ENCODE peak calls at places on chromosome 19, in nine cellular contexts. One of them, this sample, is unnamed.

GRCh38 chr19:3398114-3398899 is 31.9 kb downstream of the NFIC start:
- DNase-seq in SIG-M5: no peak
- DNase-seq in amygdala: peak; percentile 86
- DNase-seq in uterus: peak; percentile 85
- DNase-seq in lung microvascular endothelial cell: peak; percentile 51
- DNase-seq in NAMALWA: no peak
- DNase-seq in erythroblast: no peak
- DNase-seq in GM13977: no peak
- DNase-seq in posterior cingulate gyrus: peak; percentile 75
- DNase-seq in this sample: no peak

GRCh38 chr19:47435196-47435595 is 15.9 kb upstream of the MEIS3 start:
- DNase-seq in NAMALWA: no peak
- DNase-seq in posterior cingulate gyrus: no peak
- DNase-seq in SIG-M5: no peak
- DNase-seq in GM13977: no peak
- DNase-seq in uterus: no peak
- DNase-seq in lung microvascular endothelial cell: no peak
- DNase-seq in erythroblast: no peak
- DNase-seq in amygdala: no peak
- DNase-seq in this sample: no peak

GRCh38 chr19:33507021-33507956 is 14.3 kb downstream of the PEPD start:
- DNase-seq in amygdala: peak; percentile 16
- DNase-seq in uterus: no peak
- DNase-seq in NAMALWA: no peak
- DNase-seq in lung microvascular endothelial cell: peak; percentile 39
- DNase-seq in GM13977: no peak
- DNase-seq in erythroblast: no peak
- DNase-seq in posterior cingulate gyrus: no peak
- DNase-seq in SIG-M5: no peak
- DNase-seq in this sample: no peak

GRCh38 chr19:46478356-46478986 is 7.1 kb upstream of the PNMA8A start:
- DNase-seq in amygdala: peak; percentile 39
- DNase-seq in NAMALWA: peak; percentile 42
- DNase-seq in lung microvascular endothelial cell: peak; percentile 45
- DNase-seq in SIG-M5: no peak
- DNase-seq in posterior cingulate gyrus: no peak
- DNase-seq in uterus: no peak
- DNase-seq in GM13977: no peak
- DNase-seq in erythroblast: no peak
- DNase-seq in this sample: no peak

GRCh38 chr19:56105090-56105701 is 15.9 kb downstream of the ZNF787 start:
- DNase-seq in NAMALWA: peak; percentile 47
- DNase-seq in SIG-M5: no peak
- DNase-seq in uterus: peak; percentile 82
- DNase-seq in erythroblast: peak; percentile 59
- DNase-seq in amygdala: peak; percentile 69
- DNase-seq in lung microvascular endothelial cell: peak; percentile 89
- DNase-seq in posterior cingulate gyrus: peak; percentile 42
- DNase-seq in GM13977: no peak
- DNase-seq in this sample: peak; percentile 79

GRCh38 chr19:13507053-13507611 is 853 bp upstream of the CACNA1A start:
- DNase-seq in amygdala: no peak
- DNase-seq in SIG-M5: no peak
- DNase-seq in GM13977: no peak
- DNase-seq in NAMALWA: no peak
- DNase-seq in erythroblast: no peak
- DNase-seq in posterior cingulate gyrus: no peak
- DNase-seq in uterus: no peak
- DNase-seq in lung microvascular endothelial cell: no peak
- DNase-seq in this sample: no peak

GRCh38 chr19:52428937-52429336 is at the start of gene ZNF534:
- DNase-seq in SIG-M5: no peak
- DNase-seq in lung microvascular endothelial cell: no peak
- DNase-seq in posterior cingulate gyrus: no peak
- DNase-seq in amygdala: no peak
- DNase-seq in erythroblast: no peak
- DNase-seq in uterus: no peak
- DNase-seq in NAMALWA: no peak
- DNase-seq in GM13977: no peak
- DNase-seq in this sample: no peak

GRCh38 chr19:13993554-13994308 is 12.4 kb downstream of the RFX1 start:
- DNase-seq in amygdala: no peak
- DNase-seq in posterior cingulate gyrus: no peak
- DNase-seq in SIG-M5: no peak
- DNase-seq in erythroblast: no peak
- DNase-seq in uterus: no peak
- DNase-seq in NAMALWA: no peak
- DNase-seq in GM13977: peak; percentile 16
- DNase-seq in lung microvascular endothelial cell: no peak
- DNase-seq in this sample: no peak

GRCh38 chr19:46730595-46730994 is 13.7 kb upstream of the PRKD2 start:
- DNase-seq in amygdala: no peak
- DNase-seq in posterior cingulate gyrus: no peak
- DNase-seq in lung microvascular endothelial cell: no peak
- DNase-seq in NAMALWA: no peak
- DNase-seq in erythroblast: no peak
- DNase-seq in uterus: no peak
- DNase-seq in GM13977: no peak
- DNase-seq in SIG-M5: no peak
- DNase-seq in this sample: no peak

GRCh38 chr19:49413348-49413747 is 9.9 kb downstream of the PTH2 start:
- DNase-seq in posterior cingulate gyrus: no peak
- DNase-seq in SIG-M5: no peak
- DNase-seq in NAMALWA: no peak
- DNase-seq in lung microvascular endothelial cell: no peak
- DNase-seq in erythroblast: no peak
- DNase-seq in GM13977: no peak
- DNase-seq in uterus: no peak
- DNase-seq in amygdala: no peak
- DNase-seq in this sample: no peak

GRCh38 chr19:17311455-17312248 is 2.3 kb downstream of the DDA1 start:
- DNase-seq in posterior cingulate gyrus: no peak
- DNase-seq in amygdala: no peak
- DNase-seq in lung microvascular endothelial cell: no peak
- DNase-seq in NAMALWA: no peak
- DNase-seq in SIG-M5: no peak
- DNase-seq in uterus: no peak
- DNase-seq in erythroblast: no peak
- DNase-seq in GM13977: no peak
- DNase-seq in this sample: no peak

GRCh38 chr19:709196-709964 is 645 bp downstream of the PALM start:
- DNase-seq in posterior cingulate gyrus: no peak
- DNase-seq in NAMALWA: no peak
- DNase-seq in GM13977: no peak
- DNase-seq in lung microvascular endothelial cell: no peak
- DNase-seq in uterus: no peak
- DNase-seq in erythroblast: no peak
- DNase-seq in amygdala: no peak
- DNase-seq in SIG-M5: no peak
- DNase-seq in this sample: no peak

GRCh38 chr19:42255766-42256750 is 1.1 kb upstream of the ERF start:
- DNase-seq in NAMALWA: no peak
- DNase-seq in GM13977: no peak
- DNase-seq in posterior cingulate gyrus: peak; percentile 65
- DNase-seq in uterus: peak; percentile 66
- DNase-seq in SIG-M5: no peak
- DNase-seq in amygdala: no peak
- DNase-seq in erythroblast: no peak
- DNase-seq in lung microvascular endothelial cell: peak; percentile 76
- DNase-seq in this sample: no peak

This sample was measured in GM19239.